ENCODE peak calls at places on chromosome 4, in seven cellular contexts. One of them, this sample, is unnamed.

GRCh38 chr4:74632634-74633033 is 161.7 kb downstream of the BTC start:
- DNase-seq in stimulated activated CD4-positive, alpha-beta T cell treated with anti-CD3 and anti-CD28 coated beads, Interleukin-2, amount 100 ng/mL, for 4 hours: peak; percentile 6
- DNase-seq in Daoy: peak; percentile 90
- DNase-seq in DMS153: no peak
- DNase-seq in dorsolateral prefrontal cortex: no peak
- DNase-seq in NCI-H1436: no peak
- DNase-seq in CD8-positive, alpha-beta T cell: peak; percentile 11
- DNase-seq in this sample: peak; percentile 94

GRCh38 chr4:76458829-76459228 is 23.8 kb downstream of the SHROOM3 start:
- DNase-seq in stimulated activated CD4-positive, alpha-beta T cell treated with anti-CD3 and anti-CD28 coated beads, Interleukin-2, amount 100 ng/mL, for 4 hours: no peak
- DNase-seq in NCI-H1436: no peak
- DNase-seq in dorsolateral prefrontal cortex: no peak
- DNase-seq in Daoy: no peak
- DNase-seq in DMS153: no peak
- DNase-seq in CD8-positive, alpha-beta T cell: no peak
- DNase-seq in this sample: no peak

GRCh38 chr4:82739292-82740190 is 59.1 kb downstream of the SCD5 start:
- DNase-seq in stimulated activated CD4-positive, alpha-beta T cell treated with anti-CD3 and anti-CD28 coated beads, Interleukin-2, amount 100 ng/mL, for 4 hours: peak; percentile 28
- DNase-seq in NCI-H1436: no peak
- DNase-seq in DMS153: no peak
- DNase-seq in dorsolateral prefrontal cortex: peak; percentile 59
- DNase-seq in Daoy: peak; percentile 74
- DNase-seq in CD8-positive, alpha-beta T cell: peak; percentile 20
- DNase-seq in this sample: peak; percentile 35

GRCh38 chr4:168656055-168656660 is 159.3 kb downstream of the PALLD start:
- DNase-seq in dorsolateral prefrontal cortex: no peak
- DNase-seq in DMS153: no peak
- DNase-seq in CD8-positive, alpha-beta T cell: no peak
- DNase-seq in stimulated activated CD4-positive, alpha-beta T cell treated with anti-CD3 and anti-CD28 coated beads, Interleukin-2, amount 100 ng/mL, for 4 hours: no peak
- DNase-seq in NCI-H1436: no peak
- DNase-seq in Daoy: peak; percentile 35
- DNase-seq in this sample: no peak

GRCh38 chr4:186757696-186758330 is 34.2 kb upstream of the FAT1 start:
- DNase-seq in DMS153: no peak
- DNase-seq in dorsolateral prefrontal cortex: no peak
- DNase-seq in stimulated activated CD4-positive, alpha-beta T cell treated with anti-CD3 and anti-CD28 coated beads, Interleukin-2, amount 100 ng/mL, for 4 hours: no peak
- DNase-seq in Daoy: no peak
- DNase-seq in CD8-positive, alpha-beta T cell: no peak
- DNase-seq in NCI-H1436: no peak
- DNase-seq in this sample: no peak

GRCh38 chr4:78922207-78922606 is 17.0 kb downstream of the PAQR3 start:
- DNase-seq in dorsolateral prefrontal cortex: no peak
- DNase-seq in Daoy: peak; percentile 5
- DNase-seq in CD8-positive, alpha-beta T cell: no peak
- DNase-seq in stimulated activated CD4-positive, alpha-beta T cell treated with anti-CD3 and anti-CD28 coated beads, Interleukin-2, amount 100 ng/mL, for 4 hours: no peak
- DNase-seq in DMS153: no peak
- DNase-seq in NCI-H1436: no peak
- DNase-seq in this sample: no peak

GRCh38 chr4:80307774-80308465 is 27.6 kb upstream of the CFAP299 start:
- DNase-seq in Daoy: peak; percentile 62
- DNase-seq in NCI-H1436: no peak
- DNase-seq in DMS153: no peak
- DNase-seq in CD8-positive, alpha-beta T cell: no peak
- DNase-seq in dorsolateral prefrontal cortex: no peak
- DNase-seq in stimulated activated CD4-positive, alpha-beta T cell treated with anti-CD3 and anti-CD28 coated beads, Interleukin-2, amount 100 ng/mL, for 4 hours: no peak
- DNase-seq in this sample: peak; percentile 83

GRCh38 chr4:87410157-87410556 is 12.2 kb upstream of the NUDT9 start:
- DNase-seq in Daoy: no peak
- DNase-seq in dorsolateral prefrontal cortex: no peak
- DNase-seq in DMS153: no peak
- DNase-seq in CD8-positive, alpha-beta T cell: no peak
- DNase-seq in NCI-H1436: no peak
- DNase-seq in stimulated activated CD4-positive, alpha-beta T cell treated with anti-CD3 and anti-CD28 coated beads, Interleukin-2, amount 100 ng/mL, for 4 hours: no peak
- DNase-seq in this sample: no peak

GRCh38 chr4:3436798-3437581 is 4.8 kb upstream of the HGFAC start:
- DNase-seq in NCI-H1436: peak; percentile 25
- DNase-seq in Daoy: peak; percentile 84
- DNase-seq in DMS153: peak; percentile 42
- DNase-seq in dorsolateral prefrontal cortex: no peak
- DNase-seq in stimulated activated CD4-positive, alpha-beta T cell treated with anti-CD3 and anti-CD28 coated beads, Interleukin-2, amount 100 ng/mL, for 4 hours: no peak
- DNase-seq in CD8-positive, alpha-beta T cell: no peak
- DNase-seq in this sample: peak; percentile 81